ENCODE peak calls at places on chromosomes 11 and 22, in seven cellular contexts. N, U, C, I, G, W and B are unnamed samples. For H3K9me3, the result is how much of the 10 kb centered on the place peaks cover.

GRCh38 chr11:122163420-122163819 is 47.4 kb upstream of the BLID start:
- DNase-seq in N (no peak), U (no peak), C (no peak), I (no peak), G (no peak), W (no peak), B (no peak)

GRCh38 chr11:2521681-2522630 is 77.1 kb downstream of the KCNQ1 start:
- DNase-seq in N (no peak), U (peak), C (peak), I (peak), G (no peak), W (no peak), B (peak)

GRCh38 chr22:43230983-43231723 is 44.2 kb upstream of the TTLL12 start:
- DNase-seq in N (no peak), U (peak), C (peak), I (peak), G (peak), W (no peak), B (peak)

GRCh38 chr11:116071241-116071640 is 567.0 kb upstream of the CADM1 start:
- DNase-seq in N (no peak), U (no peak), C (no peak), I (no peak), G (no peak), W (no peak), B (no peak)

GRCh38 chr11:67648140-67648795 is 2.3 kb downstream of the ACY3 start:
- DNase-seq in N (no peak), U (no peak), C (no peak), I (peak), G (peak), W (peak), B (no peak)

GRCh38 chr22:39283312-39284141 is 35.9 kb downstream of the RPL3 start:
- DNase-seq in N (no peak), U (no peak), C (peak), I (no peak), G (no peak), W (peak), B (peak)

GRCh38 chr11:19628018-19628417 is 84.6 kb upstream of the NAV2 start:
- DNase-seq in N (peak), U (peak), C (peak), I (peak), G (no peak), W (no peak), B (peak)

GRCh38 chr11:72836111-72836510 is 21.9 kb downstream of the ATG16L2 start:
- DNase-seq in N (no peak), U (no peak), C (peak), I (no peak), G (no peak), W (no peak), B (peak)

GRCh38 chr22:28674121-28674563 is 5.5 kb downstream of the TTC28 start:
- DNase-seq in N (no peak), U (no peak), C (no peak), I (no peak), G (no peak), W (peak), B (no peak)

GRCh38 chr11:122323754-122324421 is 207.9 kb upstream of the BLID start:
- DNase-seq in N (no peak), U (no peak), C (no peak), I (no peak), G (no peak), W (no peak), B (no peak)

GRCh38 chr11:120814531-120815259 is 209.2 kb upstream of the TBCEL start:
- DNase-seq in N (no peak), U (no peak), C (no peak), I (no peak), G (no peak), W (no peak), B (no peak)

GRCh38 chr11:72100462-72100861 is 2.6 kb downstream of the LAMTOR1 start:
- DNase-seq in N (no peak), U (no peak), C (no peak), I (no peak), G (no peak), W (no peak), B (no peak)

DNA sequence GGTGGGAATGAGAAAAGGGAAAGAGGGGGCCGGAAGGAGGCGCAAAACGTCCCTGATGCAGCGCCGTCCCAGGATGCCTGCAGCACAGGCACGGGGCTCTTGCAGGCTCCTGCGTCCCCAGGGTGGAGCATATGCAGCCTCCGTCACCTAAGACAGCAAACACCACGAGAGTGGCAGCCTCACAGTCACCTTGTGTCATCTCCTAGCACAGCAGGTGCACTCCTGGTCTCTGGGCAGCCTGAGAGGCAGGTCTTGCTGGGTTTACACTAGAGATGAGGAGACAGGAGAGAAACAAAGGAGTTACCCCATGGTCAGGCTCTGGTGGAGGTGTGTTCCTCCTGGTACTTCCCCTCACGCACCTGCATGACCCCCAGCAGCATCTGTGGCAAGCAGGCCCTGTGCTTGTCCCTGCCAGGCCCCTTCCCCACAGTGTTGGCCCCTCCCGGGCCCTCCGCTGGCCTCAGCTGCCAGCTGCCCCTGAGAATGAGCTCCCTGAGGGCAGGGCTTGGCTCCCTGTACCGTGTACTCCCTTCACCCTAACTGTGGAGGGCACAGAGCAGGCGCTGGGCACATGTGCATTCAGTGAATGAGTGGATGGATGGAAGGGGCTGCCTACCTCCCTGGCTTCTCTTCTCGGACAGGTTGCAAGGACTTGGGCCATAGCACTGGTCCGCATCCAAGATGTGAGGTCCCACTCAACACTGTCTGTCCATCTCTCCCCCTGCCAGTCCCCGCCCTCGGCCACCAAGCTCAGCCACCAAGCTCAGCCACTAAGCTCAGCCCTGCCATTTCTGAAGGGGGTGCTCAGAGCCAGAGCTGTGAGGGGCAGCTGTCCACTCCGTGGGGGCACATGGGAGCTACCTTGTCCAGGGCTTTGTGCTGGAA is 988.6 kb downstream of the BRD1 start:
- DNase-seq in N (no peak), U (no peak), C (no peak), I (no peak), G (no peak), W (no peak), B (peak)
- H3K9me3 ChIP-seq in N (under half), U (under half), C (under half), I (under half), G (under half), W (under half), B (under half)

GRCh38 chr11:7571640-7572000 is 57.8 kb downstream of the PPFIBP2 start:
- DNase-seq in N (no peak), U (peak), C (peak), I (peak), G (no peak), W (peak), B (peak)
- H3K27ac ChIP-seq in N (peak), U (no peak), C (no peak), I (peak), G (no peak), W (peak), B (no peak)

GRCh38 chr11:55658608-55659007 is 3.4 kb upstream of the OR4C6 start:
- DNase-seq in N (no peak), U (no peak), C (no peak), I (no peak), G (no peak), W (no peak), B (no peak)
- H3K9me3 ChIP-seq in N (under half), U (under half), C (under half), I (under half), G (under half), W (under half), B (under half)

GRCh38 chr11:60634151-60634550 is 65.3 kb upstream of the MS4A8 start:
- DNase-seq in N (no peak), U (no peak), C (no peak), I (no peak), G (no peak), W (no peak), B (no peak)
- H3K27ac ChIP-seq in N (no peak), U (no peak), C (no peak), I (no peak), G (no peak), W (no peak), B (no peak)